ENCODE peak calls at places on chromosome 18, in ten cellular contexts. One of them, this sample, is unnamed.

GRCh38 chr18:27778925-27779324 is 398.0 kb downstream of the CDH2 start:
- DNase-seq in iPS-NIHi11: no peak
- DNase-seq in HFFc6: no peak
- DNase-seq in activated CD4-positive, alpha-beta T cell treated with anti-CD3 and anti-CD28 coated beads, Interleukin-2, amount 10 ng/mL, durations not matched to agents 7 days and 5 days: no peak
- DNase-seq in effector CD4-positive, alpha-beta T cell: no peak
- DNase-seq in LNCaP clone FGC: no peak
- DNase-seq in kidney glomerular epithelial cell: no peak
- DNase-seq in thoracic aorta: no peak
- DNase-seq in CD14-positive monocyte: no peak
- DNase-seq in Kasumi-1: no peak
- DNase-seq in this sample: no peak

GRCh38 chr18:2883137-2883671 is 36.4 kb downstream of the EMILIN2 start:
- DNase-seq in iPS-NIHi11: no peak
- DNase-seq in HFFc6: no peak
- DNase-seq in activated CD4-positive, alpha-beta T cell treated with anti-CD3 and anti-CD28 coated beads, Interleukin-2, amount 10 ng/mL, durations not matched to agents 7 days and 5 days: peak; percentile 63
- DNase-seq in effector CD4-positive, alpha-beta T cell: peak; percentile 14
- DNase-seq in LNCaP clone FGC: no peak
- DNase-seq in kidney glomerular epithelial cell: no peak
- DNase-seq in thoracic aorta: no peak
- DNase-seq in CD14-positive monocyte: no peak
- DNase-seq in Kasumi-1: peak; percentile 96
- DNase-seq in this sample: peak; percentile 80

GRCh38 chr18:500556-501405 is at the start of gene COLEC12:
- DNase-seq in iPS-NIHi11: peak; percentile 81
- DNase-seq in HFFc6: no peak
- DNase-seq in activated CD4-positive, alpha-beta T cell treated with anti-CD3 and anti-CD28 coated beads, Interleukin-2, amount 10 ng/mL, durations not matched to agents 7 days and 5 days: no peak
- DNase-seq in effector CD4-positive, alpha-beta T cell: no peak
- DNase-seq in LNCaP clone FGC: no peak
- DNase-seq in kidney glomerular epithelial cell: no peak
- DNase-seq in thoracic aorta: no peak
- DNase-seq in CD14-positive monocyte: no peak
- DNase-seq in Kasumi-1: no peak
- DNase-seq in this sample: no peak

GRCh38 chr18:1578505-1578904 is 673.8 kb downstream of the ADCYAP1 start:
- DNase-seq in iPS-NIHi11: no peak
- DNase-seq in HFFc6: no peak
- DNase-seq in activated CD4-positive, alpha-beta T cell treated with anti-CD3 and anti-CD28 coated beads, Interleukin-2, amount 10 ng/mL, durations not matched to agents 7 days and 5 days: no peak
- DNase-seq in effector CD4-positive, alpha-beta T cell: no peak
- DNase-seq in LNCaP clone FGC: no peak
- DNase-seq in kidney glomerular epithelial cell: no peak
- DNase-seq in thoracic aorta: no peak
- DNase-seq in CD14-positive monocyte: no peak
- DNase-seq in Kasumi-1: peak; percentile 88
- DNase-seq in this sample: no peak

GRCh38 chr18:55988537-55988936 is 400.5 kb upstream of the TCF4 start:
- DNase-seq in iPS-NIHi11: no peak
- DNase-seq in HFFc6: peak; percentile 80
- DNase-seq in activated CD4-positive, alpha-beta T cell treated with anti-CD3 and anti-CD28 coated beads, Interleukin-2, amount 10 ng/mL, durations not matched to agents 7 days and 5 days: no peak
- DNase-seq in effector CD4-positive, alpha-beta T cell: no peak
- DNase-seq in LNCaP clone FGC: no peak
- DNase-seq in kidney glomerular epithelial cell: no peak
- DNase-seq in thoracic aorta: no peak
- DNase-seq in CD14-positive monocyte: no peak
- DNase-seq in Kasumi-1: peak; percentile 13
- DNase-seq in this sample: no peak

GRCh38 chr18:55048892-55049291 is 89.6 kb upstream of the CCDC68 start:
- DNase-seq in iPS-NIHi11: no peak
- DNase-seq in HFFc6: peak; percentile 50
- DNase-seq in activated CD4-positive, alpha-beta T cell treated with anti-CD3 and anti-CD28 coated beads, Interleukin-2, amount 10 ng/mL, durations not matched to agents 7 days and 5 days: no peak
- DNase-seq in effector CD4-positive, alpha-beta T cell: no peak
- DNase-seq in LNCaP clone FGC: no peak
- DNase-seq in kidney glomerular epithelial cell: no peak
- DNase-seq in thoracic aorta: no peak
- DNase-seq in CD14-positive monocyte: no peak
- DNase-seq in Kasumi-1: peak; percentile 5
- DNase-seq in this sample: no peak

GRCh38 chr18:23237524-23238151 is 102.4 kb downstream of the CABLES1 start:
- DNase-seq in iPS-NIHi11: peak; percentile 68
- DNase-seq in HFFc6: no peak
- DNase-seq in activated CD4-positive, alpha-beta T cell treated with anti-CD3 and anti-CD28 coated beads, Interleukin-2, amount 10 ng/mL, durations not matched to agents 7 days and 5 days: peak; percentile 56
- DNase-seq in effector CD4-positive, alpha-beta T cell: no peak
- DNase-seq in LNCaP clone FGC: no peak
- DNase-seq in kidney glomerular epithelial cell: peak; percentile 20
- DNase-seq in thoracic aorta: peak; percentile 13
- DNase-seq in CD14-positive monocyte: peak; percentile 57
- DNase-seq in Kasumi-1: peak; percentile 39
- DNase-seq in this sample: no peak

GRCh38 chr18:76668119-76668518 is 154.2 kb upstream of the ZNF236 start:
- DNase-seq in iPS-NIHi11: no peak
- DNase-seq in HFFc6: no peak
- DNase-seq in activated CD4-positive, alpha-beta T cell treated with anti-CD3 and anti-CD28 coated beads, Interleukin-2, amount 10 ng/mL, durations not matched to agents 7 days and 5 days: no peak
- DNase-seq in effector CD4-positive, alpha-beta T cell: no peak
- DNase-seq in LNCaP clone FGC: no peak
- DNase-seq in kidney glomerular epithelial cell: no peak
- DNase-seq in thoracic aorta: no peak
- DNase-seq in CD14-positive monocyte: no peak
- DNase-seq in Kasumi-1: no peak
- DNase-seq in this sample: no peak

GRCh38 chr18:49886891-49887764 is 73.8 kb upstream of the ACAA2 start:
- DNase-seq in iPS-NIHi11: peak; percentile 29
- DNase-seq in HFFc6: no peak
- DNase-seq in activated CD4-positive, alpha-beta T cell treated with anti-CD3 and anti-CD28 coated beads, Interleukin-2, amount 10 ng/mL, durations not matched to agents 7 days and 5 days: no peak
- DNase-seq in effector CD4-positive, alpha-beta T cell: no peak
- DNase-seq in LNCaP clone FGC: no peak
- DNase-seq in kidney glomerular epithelial cell: no peak
- DNase-seq in thoracic aorta: no peak
- DNase-seq in CD14-positive monocyte: no peak
- DNase-seq in Kasumi-1: no peak
- DNase-seq in this sample: no peak

GRCh38 chr18:10518595-10519273 is 7.1 kb upstream of the NAPG start:
- DNase-seq in iPS-NIHi11: peak; percentile 37
- DNase-seq in HFFc6: peak; percentile 28
- DNase-seq in activated CD4-positive, alpha-beta T cell treated with anti-CD3 and anti-CD28 coated beads, Interleukin-2, amount 10 ng/mL, durations not matched to agents 7 days and 5 days: no peak
- DNase-seq in effector CD4-positive, alpha-beta T cell: no peak
- DNase-seq in LNCaP clone FGC: no peak
- DNase-seq in kidney glomerular epithelial cell: no peak
- DNase-seq in thoracic aorta: no peak
- DNase-seq in CD14-positive monocyte: no peak
- DNase-seq in Kasumi-1: no peak
- DNase-seq in this sample: peak; percentile 75

GRCh38 chr18:40371673-40372072 is 1583.4 kb upstream of the PIK3C3 start:
- DNase-seq in iPS-NIHi11: no peak
- DNase-seq in HFFc6: peak; percentile 0
- DNase-seq in activated CD4-positive, alpha-beta T cell treated with anti-CD3 and anti-CD28 coated beads, Interleukin-2, amount 10 ng/mL, durations not matched to agents 7 days and 5 days: no peak
- DNase-seq in effector CD4-positive, alpha-beta T cell: no peak
- DNase-seq in LNCaP clone FGC: no peak
- DNase-seq in kidney glomerular epithelial cell: peak; percentile 17
- DNase-seq in thoracic aorta: no peak
- DNase-seq in CD14-positive monocyte: no peak
- DNase-seq in Kasumi-1: no peak
- DNase-seq in this sample: no peak

GRCh38 chr18:712401-713134 is at the start of gene ENOSF1:
- DNase-seq in iPS-NIHi11: peak; percentile 96
- DNase-seq in HFFc6: peak; percentile 48
- DNase-seq in activated CD4-positive, alpha-beta T cell treated with anti-CD3 and anti-CD28 coated beads, Interleukin-2, amount 10 ng/mL, durations not matched to agents 7 days and 5 days: peak; percentile 83
- DNase-seq in effector CD4-positive, alpha-beta T cell: peak; percentile 48
- DNase-seq in LNCaP clone FGC: peak; percentile 36
- DNase-seq in kidney glomerular epithelial cell: peak; percentile 46
- DNase-seq in thoracic aorta: peak; percentile 25
- DNase-seq in CD14-positive monocyte: peak; percentile 85
- DNase-seq in Kasumi-1: peak; percentile 77
- DNase-seq in this sample: peak; percentile 74

GRCh38 chr18:8503287-8503686 is 106.0 kb upstream of the RAB12 start:
- DNase-seq in iPS-NIHi11: no peak
- DNase-seq in HFFc6: no peak
- DNase-seq in activated CD4-positive, alpha-beta T cell treated with anti-CD3 and anti-CD28 coated beads, Interleukin-2, amount 10 ng/mL, durations not matched to agents 7 days and 5 days: no peak
- DNase-seq in effector CD4-positive, alpha-beta T cell: no peak
- DNase-seq in LNCaP clone FGC: no peak
- DNase-seq in kidney glomerular epithelial cell: no peak
- DNase-seq in thoracic aorta: no peak
- DNase-seq in CD14-positive monocyte: no peak
- DNase-seq in Kasumi-1: no peak
- DNase-seq in this sample: no peak

GRCh38 chr18:46917808-46918600 is 602 bp downstream of the KATNAL2 start:
- DNase-seq in iPS-NIHi11: peak; percentile 60
- DNase-seq in HFFc6: peak; percentile 8
- DNase-seq in activated CD4-positive, alpha-beta T cell treated with anti-CD3 and anti-CD28 coated beads, Interleukin-2, amount 10 ng/mL, durations not matched to agents 7 days and 5 days: peak; percentile 14
- DNase-seq in effector CD4-positive, alpha-beta T cell: no peak
- DNase-seq in LNCaP clone FGC: no peak
- DNase-seq in kidney glomerular epithelial cell: no peak
- DNase-seq in thoracic aorta: no peak
- DNase-seq in CD14-positive monocyte: no peak
- DNase-seq in Kasumi-1: peak; percentile 59
- DNase-seq in this sample: no peak

GRCh38 chr18:32019251-32019943 is 772 bp downstream of the RNF125 start:
- DNase-seq in iPS-NIHi11: peak; percentile 58
- DNase-seq in HFFc6: no peak
- DNase-seq in activated CD4-positive, alpha-beta T cell treated with anti-CD3 and anti-CD28 coated beads, Interleukin-2, amount 10 ng/mL, durations not matched to agents 7 days and 5 days: peak; percentile 69
- DNase-seq in effector CD4-positive, alpha-beta T cell: peak; percentile 53
- DNase-seq in LNCaP clone FGC: no peak
- DNase-seq in kidney glomerular epithelial cell: no peak
- DNase-seq in thoracic aorta: no peak
- DNase-seq in CD14-positive monocyte: peak; percentile 49
- DNase-seq in Kasumi-1: peak; percentile 41
- DNase-seq in this sample: peak; percentile 67

GRCh38 chr18:13112982-13113381 is 105.6 kb upstream of the LDLRAD4 start:
- DNase-seq in iPS-NIHi11: peak; percentile 86
- DNase-seq in HFFc6: peak; percentile 6
- DNase-seq in activated CD4-positive, alpha-beta T cell treated with anti-CD3 and anti-CD28 coated beads, Interleukin-2, amount 10 ng/mL, durations not matched to agents 7 days and 5 days: no peak
- DNase-seq in effector CD4-positive, alpha-beta T cell: no peak
- DNase-seq in LNCaP clone FGC: peak; percentile 8
- DNase-seq in kidney glomerular epithelial cell: peak; percentile 42
- DNase-seq in thoracic aorta: no peak
- DNase-seq in CD14-positive monocyte: no peak
- DNase-seq in Kasumi-1: no peak
- DNase-seq in this sample: no peak

GRCh38 chr18:10453885-10454772 is at the start of gene APCDD1:
- DNase-seq in iPS-NIHi11: peak; percentile 88
- DNase-seq in HFFc6: no peak
- DNase-seq in activated CD4-positive, alpha-beta T cell treated with anti-CD3 and anti-CD28 coated beads, Interleukin-2, amount 10 ng/mL, durations not matched to agents 7 days and 5 days: no peak
- DNase-seq in effector CD4-positive, alpha-beta T cell: no peak
- DNase-seq in LNCaP clone FGC: no peak
- DNase-seq in kidney glomerular epithelial cell: no peak
- DNase-seq in thoracic aorta: no peak
- DNase-seq in CD14-positive monocyte: no peak
- DNase-seq in Kasumi-1: no peak
- DNase-seq in this sample: no peak

GRCh38 chr18:58272779-58273500 is 228.9 kb downstream of the NEDD4L start:
- DNase-seq in iPS-NIHi11: no peak
- DNase-seq in HFFc6: no peak
- DNase-seq in activated CD4-positive, alpha-beta T cell treated with anti-CD3 and anti-CD28 coated beads, Interleukin-2, amount 10 ng/mL, durations not matched to agents 7 days and 5 days: no peak
- DNase-seq in effector CD4-positive, alpha-beta T cell: no peak
- DNase-seq in LNCaP clone FGC: no peak
- DNase-seq in kidney glomerular epithelial cell: no peak
- DNase-seq in thoracic aorta: no peak
- DNase-seq in CD14-positive monocyte: no peak
- DNase-seq in Kasumi-1: no peak
- DNase-seq in this sample: no peak

GRCh38 chr18:32767400-32767799 is 5.4 kb downstream of the KLHL14 start:
- DNase-seq in iPS-NIHi11: no peak
- DNase-seq in HFFc6: no peak
- DNase-seq in activated CD4-positive, alpha-beta T cell treated with anti-CD3 and anti-CD28 coated beads, Interleukin-2, amount 10 ng/mL, durations not matched to agents 7 days and 5 days: no peak
- DNase-seq in effector CD4-positive, alpha-beta T cell: no peak
- DNase-seq in LNCaP clone FGC: no peak
- DNase-seq in kidney glomerular epithelial cell: no peak
- DNase-seq in thoracic aorta: no peak
- DNase-seq in CD14-positive monocyte: no peak
- DNase-seq in Kasumi-1: no peak
- DNase-seq in this sample: no peak

GRCh38 chr18:28059861-28060260 is 117.1 kb downstream of the CDH2 start:
- DNase-seq in iPS-NIHi11: no peak
- DNase-seq in HFFc6: no peak
- DNase-seq in activated CD4-positive, alpha-beta T cell treated with anti-CD3 and anti-CD28 coated beads, Interleukin-2, amount 10 ng/mL, durations not matched to agents 7 days and 5 days: no peak
- DNase-seq in effector CD4-positive, alpha-beta T cell: no peak
- DNase-seq in LNCaP clone FGC: no peak
- DNase-seq in kidney glomerular epithelial cell: no peak
- DNase-seq in thoracic aorta: no peak
- DNase-seq in CD14-positive monocyte: no peak
- DNase-seq in Kasumi-1: no peak
- DNase-seq in this sample: no peak

GRCh38 chr18:70414315-70414714 is 125.5 kb downstream of the SOCS6 start:
- DNase-seq in iPS-NIHi11: no peak
- DNase-seq in HFFc6: no peak
- DNase-seq in activated CD4-positive, alpha-beta T cell treated with anti-CD3 and anti-CD28 coated beads, Interleukin-2, amount 10 ng/mL, durations not matched to agents 7 days and 5 days: no peak
- DNase-seq in effector CD4-positive, alpha-beta T cell: no peak
- DNase-seq in LNCaP clone FGC: no peak
- DNase-seq in kidney glomerular epithelial cell: no peak
- DNase-seq in thoracic aorta: no peak
- DNase-seq in CD14-positive monocyte: no peak
- DNase-seq in Kasumi-1: no peak
- DNase-seq in this sample: no peak

GRCh38 chr18:80247403-80247916 is at the start of gene PARD6G:
- DNase-seq in iPS-NIHi11: peak; percentile 96
- DNase-seq in HFFc6: peak; percentile 52
- DNase-seq in activated CD4-positive, alpha-beta T cell treated with anti-CD3 and anti-CD28 coated beads, Interleukin-2, amount 10 ng/mL, durations not matched to agents 7 days and 5 days: peak; percentile 57
- DNase-seq in effector CD4-positive, alpha-beta T cell: no peak
- DNase-seq in LNCaP clone FGC: no peak
- DNase-seq in kidney glomerular epithelial cell: peak; percentile 30
- DNase-seq in thoracic aorta: peak; percentile 38
- DNase-seq in CD14-positive monocyte: peak; percentile 66
- DNase-seq in Kasumi-1: peak; percentile 53
- DNase-seq in this sample: peak; percentile 65

GRCh38 chr18:25278415-25278814 is 73.6 kb downstream of the ZNF521 start:
- DNase-seq in iPS-NIHi11: no peak
- DNase-seq in HFFc6: no peak
- DNase-seq in activated CD4-positive, alpha-beta T cell treated with anti-CD3 and anti-CD28 coated beads, Interleukin-2, amount 10 ng/mL, durations not matched to agents 7 days and 5 days: no peak
- DNase-seq in effector CD4-positive, alpha-beta T cell: no peak
- DNase-seq in LNCaP clone FGC: no peak
- DNase-seq in kidney glomerular epithelial cell: no peak
- DNase-seq in thoracic aorta: no peak
- DNase-seq in CD14-positive monocyte: no peak
- DNase-seq in Kasumi-1: no peak
- DNase-seq in this sample: no peak

GRCh38 chr18:52130621-52131020 is 209.4 kb upstream of the DCC start:
- DNase-seq in iPS-NIHi11: no peak
- DNase-seq in HFFc6: no peak
- DNase-seq in activated CD4-positive, alpha-beta T cell treated with anti-CD3 and anti-CD28 coated beads, Interleukin-2, amount 10 ng/mL, durations not matched to agents 7 days and 5 days: no peak
- DNase-seq in effector CD4-positive, alpha-beta T cell: no peak
- DNase-seq in LNCaP clone FGC: no peak
- DNase-seq in kidney glomerular epithelial cell: no peak
- DNase-seq in thoracic aorta: no peak
- DNase-seq in CD14-positive monocyte: no peak
- DNase-seq in Kasumi-1: no peak
- DNase-seq in this sample: no peak

GRCh38 chr18:12424252-12424651 is 16.5 kb downstream of the PRELID3A start:
- DNase-seq in iPS-NIHi11: no peak
- DNase-seq in HFFc6: no peak
- DNase-seq in activated CD4-positive, alpha-beta T cell treated with anti-CD3 and anti-CD28 coated beads, Interleukin-2, amount 10 ng/mL, durations not matched to agents 7 days and 5 days: no peak
- DNase-seq in effector CD4-positive, alpha-beta T cell: no peak
- DNase-seq in LNCaP clone FGC: no peak
- DNase-seq in kidney glomerular epithelial cell: no peak
- DNase-seq in thoracic aorta: no peak
- DNase-seq in CD14-positive monocyte: no peak
- DNase-seq in Kasumi-1: no peak
- DNase-seq in this sample: no peak

GRCh38 chr18:22489694-22490093 is 72.0 kb upstream of the CTAGE1 start:
- DNase-seq in iPS-NIHi11: no peak
- DNase-seq in HFFc6: peak; percentile 25
- DNase-seq in activated CD4-positive, alpha-beta T cell treated with anti-CD3 and anti-CD28 coated beads, Interleukin-2, amount 10 ng/mL, durations not matched to agents 7 days and 5 days: no peak
- DNase-seq in effector CD4-positive, alpha-beta T cell: no peak
- DNase-seq in LNCaP clone FGC: peak; percentile 71
- DNase-seq in kidney glomerular epithelial cell: peak; percentile 18
- DNase-seq in thoracic aorta: no peak
- DNase-seq in CD14-positive monocyte: no peak
- DNase-seq in Kasumi-1: no peak
- DNase-seq in this sample: no peak

GRCh38 chr18:24942144-24942543 is 409.8 kb downstream of the ZNF521 start:
- DNase-seq in iPS-NIHi11: no peak
- DNase-seq in HFFc6: no peak
- DNase-seq in activated CD4-positive, alpha-beta T cell treated with anti-CD3 and anti-CD28 coated beads, Interleukin-2, amount 10 ng/mL, durations not matched to agents 7 days and 5 days: no peak
- DNase-seq in effector CD4-positive, alpha-beta T cell: no peak
- DNase-seq in LNCaP clone FGC: no peak
- DNase-seq in kidney glomerular epithelial cell: no peak
- DNase-seq in thoracic aorta: no peak
- DNase-seq in CD14-positive monocyte: no peak
- DNase-seq in Kasumi-1: no peak
- DNase-seq in this sample: no peak

GRCh38 chr18:79385749-79386341 is 9.9 kb upstream of the NFATC1 start:
- DNase-seq in iPS-NIHi11: no peak
- DNase-seq in HFFc6: no peak
- DNase-seq in activated CD4-positive, alpha-beta T cell treated with anti-CD3 and anti-CD28 coated beads, Interleukin-2, amount 10 ng/mL, durations not matched to agents 7 days and 5 days: no peak
- DNase-seq in effector CD4-positive, alpha-beta T cell: no peak
- DNase-seq in LNCaP clone FGC: no peak
- DNase-seq in kidney glomerular epithelial cell: no peak
- DNase-seq in thoracic aorta: no peak
- DNase-seq in CD14-positive monocyte: no peak
- DNase-seq in Kasumi-1: no peak
- DNase-seq in this sample: no peak

This sample was measured in HL-60.